ENCODE peak calls at places on chromosomes 13 and 19, in five cellular contexts. One of them, this sample, is unnamed.

GRCh38 chr13:77176350-77176749 is 149.4 kb upstream of the FBXL3 start:
- DNase-seq in H9: no peak
- DNase-seq in neuronal stem cell: no peak
- DNase-seq in mesenchymal stem cell: peak; percentile 49
- DNase-seq in H1: no peak
- DNase-seq in this sample: no peak

GRCh38 chr13:43737524-43737923 is 49.2 kb downstream of the ENOX1 start:
- DNase-seq in H9: no peak
- DNase-seq in neuronal stem cell: no peak
- DNase-seq in mesenchymal stem cell: no peak
- DNase-seq in H1: no peak
- DNase-seq in this sample: no peak

GRCh38 chr19:42287017-42287825 is 14.7 kb upstream of the PRR19 start:
- DNase-seq in H9: peak; percentile 33
- DNase-seq in neuronal stem cell: no peak
- DNase-seq in mesenchymal stem cell: no peak
- DNase-seq in H1: no peak
- DNase-seq in this sample: no peak

GRCh38 chr19:14473073-14473790 is 1.9 kb downstream of the PTGER1 start:
- DNase-seq in H9: peak; percentile 66
- DNase-seq in neuronal stem cell: no peak
- DNase-seq in mesenchymal stem cell: no peak
- DNase-seq in H1: no peak
- DNase-seq in this sample: no peak

GRCh38 chr13:66216723-66217122 is 1013.4 kb downstream of the PCDH9 start:
- DNase-seq in H9: no peak
- DNase-seq in neuronal stem cell: no peak
- DNase-seq in mesenchymal stem cell: no peak
- DNase-seq in H1: no peak
- DNase-seq in this sample: no peak

GRCh38 chr13:40069173-40070044 is 413.9 kb downstream of the COG6 start:
- DNase-seq in H9: peak; percentile 73
- DNase-seq in neuronal stem cell: peak; percentile 61
- DNase-seq in mesenchymal stem cell: peak; percentile 65
- DNase-seq in H1: no peak
- DNase-seq in this sample: peak; percentile 77

GRCh38 chr19:41588497-41589209 is 12.7 kb downstream of the CEACAM21 start:
- DNase-seq in H9: no peak
- DNase-seq in neuronal stem cell: no peak
- DNase-seq in mesenchymal stem cell: peak; percentile 42
- DNase-seq in H1: no peak
- DNase-seq in this sample: peak; percentile 38

GRCh38 chr13:27797228-27797624 is 4.9 kb downstream of the GSX1 start:
- DNase-seq in H9: peak; percentile 80
- DNase-seq in neuronal stem cell: peak; percentile 64
- DNase-seq in mesenchymal stem cell: peak; percentile 29
- DNase-seq in H1: no peak
- DNase-seq in this sample: peak; percentile 88

GRCh38 chr19:15614507-15615379 is at the start of gene CYP4F8:
- DNase-seq in H9: no peak
- DNase-seq in neuronal stem cell: no peak
- DNase-seq in mesenchymal stem cell: no peak
- DNase-seq in H1: no peak
- DNase-seq in this sample: no peak

GRCh38 chr13:45196091-45196490 is 4.8 kb downstream of the KCTD4 start:
- DNase-seq in H9: no peak
- DNase-seq in neuronal stem cell: no peak
- DNase-seq in mesenchymal stem cell: no peak
- DNase-seq in H1: no peak
- DNase-seq in this sample: no peak

GRCh38 chr13:81051873-81052272 is 710.9 kb upstream of the SPRY2 start:
- DNase-seq in H9: no peak
- DNase-seq in neuronal stem cell: no peak
- DNase-seq in mesenchymal stem cell: peak; percentile 3
- DNase-seq in H1: no peak
- DNase-seq in this sample: peak; percentile 28

GRCh38 chr19:17826508-17827056 is 5.3 kb upstream of the INSL3 start:
- DNase-seq in H9: no peak
- DNase-seq in neuronal stem cell: no peak
- DNase-seq in mesenchymal stem cell: no peak
- DNase-seq in H1: no peak
- DNase-seq in this sample: no peak

GRCh38 chr19:52492201-52492960 is 35.1 kb upstream of the ZNF808 start:
- DNase-seq in H9: peak; percentile 97
- DNase-seq in neuronal stem cell: peak; percentile 44
- DNase-seq in mesenchymal stem cell: no peak
- DNase-seq in H1: peak; percentile 73
- DNase-seq in this sample: peak; percentile 96

GRCh38 chr19:19597809-19598306 is 20.6 kb downstream of the PBX4 start:
- DNase-seq in H9: no peak
- DNase-seq in neuronal stem cell: no peak
- DNase-seq in mesenchymal stem cell: no peak
- DNase-seq in H1: no peak
- DNase-seq in this sample: no peak

GRCh38 chr19:13055213-13056051 is 47.2 kb downstream of the LYL1 start:
- DNase-seq in H9: peak; percentile 67
- DNase-seq in neuronal stem cell: no peak
- DNase-seq in mesenchymal stem cell: peak; percentile 77
- DNase-seq in H1: no peak
- DNase-seq in this sample: peak; percentile 76

GRCh38 chr19:39401549-39402416 is 4.9 kb upstream of the ZFP36 start:
- DNase-seq in H9: no peak
- DNase-seq in neuronal stem cell: no peak
- DNase-seq in mesenchymal stem cell: peak; percentile 94
- DNase-seq in H1: no peak
- DNase-seq in this sample: peak; percentile 70

GRCh38 chr13:99371956-99372355 is 64.8 kb upstream of the GPR183 start:
- DNase-seq in H9: no peak
- DNase-seq in neuronal stem cell: no peak
- DNase-seq in mesenchymal stem cell: no peak
- DNase-seq in H1: no peak
- DNase-seq in this sample: no peak

GRCh38 chr19:56091066-56091490 is 30.0 kb downstream of the ZNF787 start:
- DNase-seq in H9: no peak
- DNase-seq in neuronal stem cell: no peak
- DNase-seq in mesenchymal stem cell: peak; percentile 34
- DNase-seq in H1: no peak
- DNase-seq in this sample: no peak

GRCh38 chr13:27522847-27523246 is 72.5 kb upstream of the MTIF3 start:
- DNase-seq in H9: no peak
- DNase-seq in neuronal stem cell: no peak
- DNase-seq in mesenchymal stem cell: no peak
- DNase-seq in H1: no peak
- DNase-seq in this sample: no peak

GRCh38 chr13:87907202-87907601 is 236.0 kb downstream of the SLITRK5 start:
- DNase-seq in H9: no peak
- DNase-seq in neuronal stem cell: no peak
- DNase-seq in mesenchymal stem cell: no peak
- DNase-seq in H1: no peak
- DNase-seq in this sample: no peak
- H2BK5ac ChIP-seq in H9: no peak overlapping the region
- H2BK5ac ChIP-seq in neuronal stem cell: no peak overlapping the region
- H2BK5ac ChIP-seq in mesenchymal stem cell: no peak overlapping the region
- H2BK5ac ChIP-seq in H1: no peak overlapping the region
- H2BK5ac ChIP-seq in this sample: no peak overlapping the region

GRCh38 chr13:30112602-30113435 is 194.5 kb downstream of the KATNAL1 start:
- DNase-seq in H9: peak; percentile 81
- DNase-seq in neuronal stem cell: peak; percentile 80
- DNase-seq in mesenchymal stem cell: peak; percentile 86
- DNase-seq in H1: peak; percentile 43
- DNase-seq in this sample: peak; percentile 90
- H3K79me1 ChIP-seq in H9: no peaks in the 10 kb centered on the region
- H3K79me1 ChIP-seq in neuronal stem cell: no peaks in the 10 kb centered on the region
- H3K79me1 ChIP-seq in mesenchymal stem cell: no peaks in the 10 kb centered on the region
- H3K79me1 ChIP-seq in H1: no peaks in the 10 kb centered on the region
- H3K79me1 ChIP-seq in this sample: no peaks in the 10 kb centered on the region

GRCh38 chr19:47740866-47741519 is 4.4 kb upstream of the NOP53 start:
- DNase-seq in H9: no peak
- DNase-seq in neuronal stem cell: no peak
- DNase-seq in mesenchymal stem cell: no peak
- DNase-seq in H1: no peak
- DNase-seq in this sample: no peak

GRCh38 chr19:47745010-47745901 is at the start of gene NOP53:
- DNase-seq in H9: peak; percentile 97
- DNase-seq in neuronal stem cell: peak; percentile 98
- DNase-seq in mesenchymal stem cell: peak; percentile 97
- DNase-seq in H1: peak; percentile 96
- DNase-seq in this sample: peak; percentile 98

GRCh38 chr19:47742636-47743035 is 2.7 kb upstream of the NOP53 start:
- DNase-seq in H9: no peak
- DNase-seq in neuronal stem cell: no peak
- DNase-seq in mesenchymal stem cell: peak; percentile 56
- DNase-seq in H1: no peak
- DNase-seq in this sample: no peak

DNA sequence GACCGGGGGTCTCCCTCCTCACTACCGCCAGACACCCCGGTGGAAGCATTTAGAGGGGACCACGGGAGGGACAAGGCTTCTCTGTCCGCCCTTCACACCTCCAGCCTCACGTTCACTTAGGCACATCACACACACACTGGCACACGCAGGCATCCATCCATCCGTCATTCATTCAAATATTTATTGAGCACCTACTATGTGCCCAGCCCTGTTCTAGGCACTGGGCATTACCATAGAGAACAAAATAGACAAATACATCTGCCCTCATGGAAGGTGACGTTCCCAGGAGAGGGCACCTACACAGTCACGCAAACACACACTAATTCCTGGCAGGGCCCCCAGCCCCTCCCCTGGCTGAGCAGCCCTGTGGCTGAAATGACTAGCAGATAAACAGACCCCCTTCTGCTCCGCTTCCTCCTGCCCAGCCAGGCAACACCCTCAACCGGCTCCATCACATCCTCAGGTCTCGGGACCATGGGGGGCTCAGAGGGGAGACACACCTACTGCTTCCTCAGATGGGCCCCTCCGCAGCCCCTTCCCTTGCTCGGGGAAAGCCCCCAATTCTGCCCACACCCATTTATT is 3.7 kb upstream of the NOP53 start:
- DNase-seq in H9: no peak
- DNase-seq in neuronal stem cell: no peak
- DNase-seq in mesenchymal stem cell: no peak
- DNase-seq in H1: no peak
- DNase-seq in this sample: no peak
- H3K4me1 ChIP-seq in H9: no peaks in the 10 kb centered on the region
- H3K4me1 ChIP-seq in neuronal stem cell: peaks cover 6% of the 10 kb centered on the region
- H3K4me1 ChIP-seq in mesenchymal stem cell: peaks cover 26% of the 10 kb centered on the region
- H3K4me1 ChIP-seq in H1: no peaks in the 10 kb centered on the region
- H3K4me1 ChIP-seq in this sample: no peaks in the 10 kb centered on the region

DNA sequence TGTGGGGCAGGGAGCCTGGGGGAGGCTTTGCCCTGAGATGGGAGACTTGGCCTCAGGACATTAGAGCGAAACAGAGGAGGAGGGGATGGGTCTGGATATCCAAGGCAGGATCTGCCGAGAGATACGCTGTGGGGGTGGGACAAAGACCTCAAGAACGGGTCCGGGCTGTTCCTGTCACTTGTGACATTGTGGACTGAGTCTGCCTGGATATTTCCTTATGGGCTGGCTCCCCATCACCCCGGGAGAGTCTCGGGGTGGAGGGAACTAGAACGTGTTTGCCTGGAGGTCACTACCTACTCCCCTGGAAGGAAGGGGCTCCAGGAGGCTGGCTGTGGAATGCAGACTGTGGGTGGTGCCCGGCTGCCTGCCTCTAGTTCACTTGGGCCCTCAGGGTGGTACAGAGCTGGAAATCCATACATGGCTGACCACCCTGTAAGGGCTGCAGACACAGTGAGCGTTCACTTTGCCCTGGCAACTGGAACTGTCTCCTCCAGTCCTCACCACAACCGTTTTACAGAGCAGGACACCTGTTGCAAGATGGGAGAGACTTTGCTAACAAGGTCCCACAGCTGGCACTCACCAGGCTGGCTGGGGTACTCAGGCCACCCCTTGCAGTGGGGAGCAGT is 26.5 kb downstream of the DNM2 start:
- DNase-seq in H9: no peak
- DNase-seq in neuronal stem cell: no peak
- DNase-seq in mesenchymal stem cell: no peak
- DNase-seq in H1: no peak
- DNase-seq in this sample: no peak
- H2BK5ac ChIP-seq in H9: no peak overlapping the region
- H2BK5ac ChIP-seq in neuronal stem cell: no peak overlapping the region
- H2BK5ac ChIP-seq in mesenchymal stem cell: no peak overlapping the region
- H2BK5ac ChIP-seq in H1: no peak overlapping the region
- H2BK5ac ChIP-seq in this sample: no peak overlapping the region

GRCh38 chr13:23350009-23350408 is 83.5 kb downstream of the SACS start:
- DNase-seq in H9: no peak
- DNase-seq in neuronal stem cell: no peak
- DNase-seq in mesenchymal stem cell: no peak
- DNase-seq in H1: no peak
- DNase-seq in this sample: no peak

GRCh38 chr13:23344923-23345322 is 88.6 kb downstream of the SACS start:
- DNase-seq in H9: no peak
- DNase-seq in neuronal stem cell: no peak
- DNase-seq in mesenchymal stem cell: peak; percentile 12
- DNase-seq in H1: no peak
- DNase-seq in this sample: no peak

GRCh38 chr13:23349127-23349897 is 84.2 kb downstream of the SACS start:
- DNase-seq in H9: no peak
- DNase-seq in neuronal stem cell: no peak
- DNase-seq in mesenchymal stem cell: no peak
- DNase-seq in H1: no peak
- DNase-seq in this sample: no peak

GRCh38 chr13:23347601-23348000 is 85.9 kb downstream of the SACS start:
- DNase-seq in H9: no peak
- DNase-seq in neuronal stem cell: no peak
- DNase-seq in mesenchymal stem cell: no peak
- DNase-seq in H1: no peak
- DNase-seq in this sample: no peak

DNA sequence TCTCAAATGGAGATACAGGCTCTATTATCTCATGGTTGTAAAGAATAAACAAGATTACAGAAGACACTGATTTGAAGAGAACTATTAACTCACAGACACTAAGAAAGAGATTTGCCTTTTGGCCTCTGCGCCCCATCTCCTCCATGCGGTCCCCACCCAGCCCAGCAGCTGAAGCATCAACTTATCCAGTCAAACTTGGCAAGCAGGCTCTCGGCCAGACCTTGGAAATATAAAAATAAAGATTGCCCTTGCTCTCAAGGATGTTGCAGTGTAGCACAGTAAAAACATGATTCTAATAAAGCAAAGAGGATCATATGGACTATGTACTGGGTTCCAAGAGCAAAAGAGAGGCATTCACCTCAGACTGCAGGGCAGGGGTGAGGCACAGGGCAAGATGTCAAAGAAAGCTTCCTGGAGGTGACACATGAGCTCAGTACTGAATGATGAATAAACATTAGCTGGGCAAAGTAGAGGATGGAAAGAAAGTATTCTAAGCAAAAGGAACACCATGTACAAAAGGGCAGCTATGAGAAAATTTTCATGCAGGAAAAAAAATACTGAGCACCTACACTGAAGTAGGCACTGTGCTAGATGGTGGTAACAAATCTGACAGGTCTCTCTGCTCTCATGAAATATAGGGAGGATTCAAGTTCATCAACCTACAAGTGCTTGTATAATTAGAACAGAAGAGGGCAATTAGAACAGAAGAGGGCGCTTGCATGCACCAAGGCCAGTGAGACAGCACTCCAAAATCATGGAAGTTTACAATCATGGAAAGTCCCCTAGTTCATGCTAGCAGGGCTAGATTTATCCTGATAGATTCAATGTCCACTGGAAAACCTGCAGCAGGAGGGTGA is 85.0 kb downstream of the SACS start:
- DNase-seq in H9: no peak
- DNase-seq in neuronal stem cell: no peak
- DNase-seq in mesenchymal stem cell: no peak
- DNase-seq in H1: no peak
- DNase-seq in this sample: peak; percentile 17
- H3K79me1 ChIP-seq in H9: peaks cover 5% of the 10 kb centered on the region
- H3K79me1 ChIP-seq in neuronal stem cell: peaks cover 3% of the 10 kb centered on the region
- H3K79me1 ChIP-seq in mesenchymal stem cell: peaks cover 13% of the 10 kb centered on the region
- H3K79me1 ChIP-seq in H1: peaks cover 2% of the 10 kb centered on the region
- H3K79me1 ChIP-seq in this sample: peaks cover 4% of the 10 kb centered on the region

This sample was measured in mesendoderm.